ENCODE peak calls at places on chromosomes 3 and 15, in four cellular contexts. Q is pancreas, D is keratinocyte, W is GM12878. M is an unnamed sample.

GRCh38 chr15:28459279-28459678 is 73.5 kb downstream of the GOLGA8G start:
- DNase-seq in D (no peak), W (no peak), Q (no peak), M (no peak)

GRCh38 chr3:175307642-175308041 is 448.5 kb downstream of the NAALADL2 start:
- DNase-seq in D (no peak), W (no peak), Q (no peak), M (no peak)

GRCh38 chr3:114409291-114409690 is 115.5 kb downstream of the TIGIT start:
- DNase-seq in Q (no peak), W (no peak), D (no peak), M (no peak)

GRCh38 chr15:64897345-64897985 is 14.2 kb upstream of the ANKDD1A start:
- DNase-seq in D (no peak), W (no peak), Q (peak; percentile 46), M (no peak)

GRCh38 chr3:192916455-192917257 is 1.0 kb downstream of the MB21D2 start:
- DNase-seq in D (no peak), Q (peak; percentile 59), W (no peak), M (peak; percentile 36)

GRCh38 chr3:162540421-162540820 is 1043.8 kb downstream of the OTOL1 start:
- DNase-seq in Q (no peak), W (no peak), D (no peak), M (no peak)

GRCh38 chr3:48681541-48681880 is 4.2 kb downstream of the NCKIPSD start:
- DNase-seq in Q (no peak), W (no peak), D (no peak), M (no peak)

GRCh38 chr15:35888815-35889214 is 342.9 kb upstream of the DPH6 start:
- DNase-seq in W (no peak), D (no peak), Q (no peak), M (no peak)

GRCh38 chr3:153028336-153028735 is 133.7 kb upstream of the RAP2B start:
- DNase-seq in W (no peak), Q (no peak), D (no peak), M (no peak)

GRCh38 chr3:112393360-112393728 is 60.4 kb downstream of the CD200 start:
- DNase-seq in Q (no peak), D (no peak), W (no peak), M (no peak)

GRCh38 chr15:22974745-22975144 is 5.4 kb downstream of the CYFIP1 start:
- DNase-seq in D (no peak), Q (no peak), W (no peak), M (peak; percentile 2)

GRCh38 chr15:85618956-85619491 is 175.7 kb downstream of the KLHL25 start:
- DNase-seq in W (no peak), Q (peak; percentile 53), D (peak; percentile 35), M (peak; percentile 37)

GRCh38 chr15:74322558-74323180 is 44.8 kb downstream of the CYP11A1 start:
- DNase-seq in D (peak; percentile 21), W (no peak), Q (peak; percentile 38), M (peak; percentile 59)

GRCh38 chr3:14460342-14461005 is 58.1 kb downstream of the SLC6A6 start:
- DNase-seq in D (no peak), Q (peak; percentile 69), W (no peak), M (no peak)

GRCh38 chr15:57505949-57506391 is 85.7 kb upstream of the MYZAP start:
- DNase-seq in Q (peak; percentile 92), W (no peak), D (peak; percentile 75), M (no peak)

GRCh38 chr15:66278671-66279070 is 14.7 kb upstream of the DIS3L start:
- DNase-seq in Q (no peak), D (no peak), W (no peak), M (no peak)

GRCh38 chr3:141279074-141279945 is 47.7 kb downstream of the PXYLP1 start:
- DNase-seq in W (no peak), Q (no peak), D (no peak), M (no peak)

GRCh38 chr3:157369712-157370447 is 66.8 kb upstream of the PTX3 start:
- DNase-seq in W (no peak), Q (no peak), D (no peak), M (no peak)

GRCh38 chr3:104750581-104750980 is 616.1 kb upstream of the ALCAM start:
- DNase-seq in W (no peak), D (no peak), Q (no peak), M (no peak)

GRCh38 chr15:76533060-76533955 is 196.7 kb downstream of the ISL2 start:
- DNase-seq in D (no peak), Q (no peak), W (no peak), M (no peak)

GRCh38 chr15:75138016-75138999 is 63.4 kb upstream of the C15orf39 start:
- DNase-seq in W (no peak), D (no peak), Q (no peak), M (no peak)

GRCh38 chr3:61771976-61772375 is 210.6 kb downstream of the PTPRG start:
- DNase-seq in Q (no peak), W (no peak), D (no peak), M (no peak)

GRCh38 chr3:66476852-66477381 is 23.9 kb downstream of the LRIG1 start:
- DNase-seq in W (no peak), Q (no peak), D (no peak), M (no peak)

GRCh38 chr3:28751864-28752263 is 403.2 kb upstream of the AZI2 start:
- DNase-seq in Q (no peak), D (no peak), W (no peak), M (no peak)

GRCh38 chr3:65170357-65171090 is 482.7 kb upstream of the ADAMTS9 start:
- DNase-seq in D (peak; percentile 63), W (no peak), Q (peak; percentile 49), M (peak; percentile 16)

GRCh38 chr3:18546632-18547031 is 121.5 kb upstream of the SATB1 start:
- DNase-seq in Q (no peak), D (no peak), W (no peak), M (no peak)

GRCh38 chr3:141371882-141372281 is 3.6 kb downstream of the ZBTB38 start:
- DNase-seq in W (no peak), Q (no peak), D (no peak), M (no peak)

GRCh38 chr3:51559266-51559907 is 20.9 kb downstream of the RAD54L2 start:
- DNase-seq in D (no peak), W (no peak), Q (no peak), M (no peak)

GRCh38 chr3:195187609-195188529 is 83.1 kb downstream of the XXYLT1 start:
- DNase-seq in D (peak; percentile 25), Q (no peak), W (no peak), M (no peak)

GRCh38 chr3:57081173-57081572 is 20.7 kb downstream of the SPATA12 start:
- DNase-seq in Q (no peak), D (no peak), W (no peak), M (no peak)

GRCh38 chr15:90425726-90426346 is 37.8 kb downstream of the IQGAP1 start:
- DNase-seq in D (no peak), Q (no peak), W (no peak), M (no peak)

GRCh38 chr15:75158402-75158801 is 43.3 kb upstream of the C15orf39 start:
- DNase-seq in Q (no peak), W (no peak), D (no peak), M (no peak)

GRCh38 chr3:137765310-137766033 is 1.4 kb downstream of the SOX14 start:
- DNase-seq in D (no peak), Q (no peak), W (no peak), M (no peak)

GRCh38 chr3:137767146-137768020 is 3.3 kb downstream of the SOX14 start:
- DNase-seq in D (no peak), W (no peak), Q (no peak), M (no peak)

GRCh38 chr3:137768021-137768360 is 3.9 kb downstream of the SOX14 start:
- DNase-seq in D (no peak), W (no peak), Q (no peak), M (no peak)

GRCh38 chr3:137764563-137765309 is 621 bp downstream of the SOX14 start:
- DNase-seq in Q (no peak), D (no peak), W (no peak), M (no peak)

GRCh38 chr3:137766069-137766960 is 2.2 kb downstream of the SOX14 start:
- DNase-seq in D (no peak), Q (no peak), W (no peak), M (no peak)
- H3K4me1 ChIP-seq in D (peaks cover 9% of the 10 kb centered on the region), Q (peaks cover 9% of the 10 kb centered on the region), W (no peaks in the 10 kb centered on the region), M (no peaks in the 10 kb centered on the region)

GRCh38 chr3:99505200-99505599 is 133.2 kb upstream of the COL8A1 start:
- DNase-seq in D (no peak), Q (no peak), W (no peak), M (no peak)

GRCh38 chr3:99502871-99503270 is 135.5 kb upstream of the COL8A1 start:
- DNase-seq in W (no peak), Q (no peak), D (no peak), M (no peak)

GRCh38 chr3:99504258-99504657 is 134.1 kb upstream of the COL8A1 start:
- DNase-seq in D (no peak), W (no peak), Q (no peak), M (no peak)

GRCh38 chr3:99503350-99503749 is 135.0 kb upstream of the COL8A1 start:
- DNase-seq in W (no peak), D (no peak), Q (no peak), M (no peak)

GRCh38 chr3:99505646-99506269 is 132.6 kb upstream of the COL8A1 start:
- DNase-seq in Q (peak; percentile 17), D (peak; percentile 58), W (peak; percentile 91), M (no peak)
- TF ChIP-seq CTCF in Q (no peak), D (no peak), W (no peak), M (no peak)

DNA sequence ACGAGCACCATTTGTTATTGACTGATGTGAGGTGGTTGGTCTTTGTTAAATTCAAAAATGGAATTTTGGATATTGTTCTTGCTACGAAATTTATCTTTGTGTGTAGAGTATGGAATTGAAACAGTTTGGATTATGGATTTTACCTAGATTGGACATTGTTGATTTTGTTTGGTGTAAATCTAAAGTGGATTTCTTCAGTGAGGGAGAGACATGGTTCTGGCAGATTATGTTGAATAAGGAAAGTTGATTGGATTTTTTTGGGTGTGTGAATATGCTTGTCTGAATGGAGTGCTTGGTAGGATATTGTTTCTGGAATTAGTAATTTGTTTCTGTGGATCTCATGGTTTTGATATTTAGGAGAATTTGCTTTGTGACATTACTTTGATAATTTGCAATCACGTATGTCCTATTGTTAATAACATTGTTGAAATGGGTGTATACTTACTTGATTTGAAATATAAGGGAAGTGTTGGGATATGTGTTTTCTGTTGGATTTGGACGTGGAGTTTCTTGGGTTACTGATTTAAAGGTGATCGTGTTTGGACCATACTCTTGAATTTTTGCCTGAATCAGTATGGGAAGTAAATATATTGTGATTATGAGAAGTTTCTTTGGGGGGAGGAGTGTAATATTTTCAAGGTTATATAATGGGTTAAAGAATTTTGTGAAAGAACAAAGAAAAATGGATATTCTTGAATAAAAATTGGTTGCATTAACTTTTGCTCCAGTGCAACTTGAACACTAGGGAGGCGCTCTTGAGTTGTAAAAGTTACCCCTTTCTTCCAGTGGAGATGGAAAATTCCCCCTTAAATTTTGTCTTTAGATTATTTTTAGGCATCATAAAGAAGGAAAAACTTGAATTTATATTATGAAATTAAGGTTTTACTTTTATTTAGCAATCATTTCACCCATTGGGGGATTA is 875 bp upstream of the CHD2 start:
- DNase-seq in D (no peak), Q (no peak), W (no peak), M (no peak)
- H3K4me3 ChIP-seq in D (no peak overlapping the region), Q (no peak overlapping the region), W (peak overlapping the region; percentile 95), M (no peak overlapping the region)

DNA sequence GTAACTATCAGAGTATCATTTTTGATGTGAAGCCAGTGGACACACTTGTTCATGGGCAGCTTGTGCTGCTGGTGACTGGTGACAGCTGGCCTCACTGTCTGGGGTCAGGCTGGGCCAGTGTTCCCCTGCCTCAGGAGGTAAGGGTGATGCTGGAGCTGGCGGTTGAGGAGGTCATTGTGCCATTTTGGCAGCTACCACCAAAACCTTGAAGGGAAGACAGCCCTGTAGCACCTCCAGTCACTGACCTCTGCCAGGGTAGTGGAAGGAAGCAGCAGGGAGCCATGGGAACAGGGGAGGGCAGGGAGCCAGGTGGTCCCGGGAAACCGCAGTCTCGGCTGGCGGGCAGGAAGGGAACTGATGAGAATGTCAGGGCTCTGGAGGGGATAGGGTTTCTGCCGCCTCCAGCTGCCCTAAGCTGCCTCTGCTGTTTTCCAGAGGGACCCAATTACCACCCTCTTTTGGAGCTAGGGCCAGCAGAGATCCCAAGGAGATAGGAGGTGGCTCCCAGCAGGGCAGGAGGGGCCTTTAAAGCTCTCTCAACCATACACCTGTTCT is 24.8 kb downstream of the FOXL2NB start:
- DNase-seq in W (no peak), Q (no peak), D (no peak), M (no peak)
- H3K4me1 ChIP-seq in W (no peaks in the 10 kb centered on the region), Q (no peaks in the 10 kb centered on the region), D (no peaks in the 10 kb centered on the region), M (no peaks in the 10 kb centered on the region)